ENCODE peak calls at places on chromosomes 4 and X, in nine cellular contexts. V is stimulated activated CD4-positive, alpha-beta T cell treated with anti-CD3 and anti-CD28 coated beads, Interleukin-2, amount 100 ng/mL, for 48 hours; W is NCI-H1105; Y is mucosa of gallbladder; A is NCI-H2081; R is HEK293T; P is activated T-cell treated with anti-CD3 and anti-CD28 coated beads, Interleukin-2, amount 50 U/mL, for 72 hours; M is renal cortical epithelial cell; K is D341Med. I is an unnamed sample.

GRCh38 chr4:122827899-122828601 is 1.4 kb downstream of the FGF2 start:
- DNase-seq in V (no peak), W (no peak), Y (peak), A (peak), R (peak), P (peak), M (peak), K (peak), I (no peak)

GRCh38 chr4:55609393-55609821 is 17.4 kb upstream of the PDCL2 start:
- DNase-seq in V (no peak), W (no peak), Y (no peak), A (no peak), R (no peak), P (no peak), M (peak), K (no peak), I (no peak)

GRCh38 chr4:162282711-162283110 is 118.9 kb upstream of the FSTL5 start:
- DNase-seq in V (no peak), W (no peak), Y (no peak), A (no peak), R (no peak), P (no peak), M (no peak), K (no peak), I (no peak)

GRCh38 chr4:28518781-28519180 is 1658.1 kb downstream of the STIM2 start:
- DNase-seq in V (no peak), W (no peak), Y (no peak), A (no peak), R (no peak), P (no peak), M (no peak), K (no peak), I (no peak)

GRCh38 chr4:125315571-125316390 is 1.0 kb downstream of the FAT4 start:
- DNase-seq in V (no peak), W (peak), Y (peak), A (peak), R (peak), P (peak), M (no peak), K (peak), I (peak)

GRCh38 chrX:15033909-15034308 is 160.7 kb downstream of the MOSPD2 start:
- DNase-seq in V (no peak), W (no peak), Y (no peak), A (no peak), R (no peak), P (no peak), M (no peak), K (no peak), I (no peak)

GRCh38 chr4:114015444-114015899 is 36.0 kb upstream of the ARSJ start:
- DNase-seq in V (no peak), W (peak), Y (peak), A (no peak), R (no peak), P (no peak), M (peak), K (no peak), I (no peak)

GRCh38 chr4:71456841-71457240 is 118.0 kb downstream of the SLC4A4 start:
- DNase-seq in V (no peak), W (no peak), Y (no peak), A (no peak), R (no peak), P (no peak), M (peak), K (no peak), I (no peak)